ENCODE peak calls at places on chromosomes 13 and 19, in five cellular contexts. I, D, U, T and J are unnamed samples.

GRCh38 chr19:7986321-7987083 is 18.9 kb downstream of the ELAVL1 start:
- DNase-seq in I (no peak), U (peak), D (no peak), T (no peak), J (no peak)

GRCh38 chr19:6372594-6373095 is at the start of gene ALKBH7:
- DNase-seq in U (peak), I (peak), T (peak), D (peak), J (peak)

GRCh38 chr13:75405976-75406703 is 75.8 kb downstream of the TBC1D4 start:
- DNase-seq in U (peak), D (no peak), T (no peak), I (no peak), J (no peak)

GRCh38 chr19:3132971-3133792 is 2.7 kb upstream of the GNA15 start:
- DNase-seq in U (peak), T (no peak), I (peak), D (peak), J (peak)

GRCh38 chr13:30881191-30881651 is 24.9 kb upstream of the MEDAG start:
- DNase-seq in I (no peak), D (no peak), T (no peak), U (no peak), J (no peak)

GRCh38 chr13:84393981-84394625 is 511.8 kb upstream of the SLITRK1 start:
- DNase-seq in I (no peak), T (no peak), D (no peak), U (no peak), J (no peak)

GRCh38 chr13:92829930-92830329 is 396.7 kb upstream of the GPC6 start:
- DNase-seq in U (no peak), T (no peak), I (no peak), D (no peak), J (no peak)

GRCh38 chr19:4971424-4971793 is 2.5 kb downstream of the KDM4B start:
- DNase-seq in T (peak), U (peak), I (no peak), D (no peak), J (peak)

GRCh38 chr19:48474084-48474592 is 5.0 kb downstream of the CYTH2 start:
- DNase-seq in I (no peak), U (no peak), D (no peak), T (no peak), J (no peak)

GRCh38 chr13:37599509-37599908 is 941 bp upstream of the POSTN start:
- DNase-seq in I (no peak), U (peak), T (no peak), D (no peak), J (no peak)

GRCh38 chr13:75752848-75753247 is 116.7 kb downstream of the LMO7 start:
- DNase-seq in U (no peak), T (no peak), I (no peak), D (no peak), J (no peak)

GRCh38 chr13:112670864-112671263 is 19.0 kb upstream of the ATP11A start:
- DNase-seq in U (no peak), T (no peak), D (no peak), I (no peak), J (no peak)

GRCh38 chr19:54418030-54418929 is 3.0 kb downstream of the TTYH1 start:
- DNase-seq in U (peak), D (no peak), T (no peak), I (no peak), J (peak)

GRCh38 chr13:94343243-94343585 is 136.3 kb downstream of the DCT start:
- DNase-seq in D (no peak), I (no peak), U (no peak), T (no peak), J (no peak)

GRCh38 chr19:2524840-2525723 is 49.2 kb downstream of the GADD45B start:
- DNase-seq in D (no peak), U (peak), I (no peak), T (peak), J (no peak)

GRCh38 chr13:37134411-37135041 is 29.1 kb upstream of the CSNK1A1L start:
- DNase-seq in U (peak), D (no peak), T (no peak), I (no peak), J (no peak)

GRCh38 chr19:4981681-4981958 is 12.7 kb downstream of the KDM4B start:
- DNase-seq in U (no peak), I (no peak), D (no peak), T (no peak), J (no peak)

GRCh38 chr19:30419581-30420180 is 47.5 kb downstream of the ZNF536 start:
- DNase-seq in T (no peak), I (no peak), D (no peak), U (no peak), J (no peak)

GRCh38 chr13:79245937-79246574 is 160.0 kb downstream of the RBM26 start:
- DNase-seq in D (no peak), U (no peak), T (no peak), I (no peak), J (no peak)

GRCh38 chr19:31314849-31315620 is 34.2 kb downstream of the TSHZ3 start:
- DNase-seq in D (no peak), I (no peak), T (no peak), U (no peak), J (no peak)

GRCh38 chr19:28406237-28406596 is 806.7 kb downstream of the UQCRFS1 start:
- DNase-seq in T (no peak), U (peak), D (no peak), I (no peak), J (no peak)

GRCh38 chr19:8445488-8446001 is 770 bp downstream of the HNRNPM start:
- DNase-seq in I (peak), U (peak), D (peak), T (peak), J (no peak)

GRCh38 chr19:7994114-7994513 is 11.3 kb downstream of the ELAVL1 start:
- DNase-seq in T (no peak), U (no peak), D (no peak), I (no peak), J (no peak)

GRCh38 chr19:5126498-5127223 is 157.7 kb downstream of the KDM4B start:
- DNase-seq in U (no peak), D (no peak), I (no peak), T (no peak), J (no peak)

GRCh38 chr19:18999016-18999758 is 34.1 kb downstream of the SUGP2 start:
- DNase-seq in I (no peak), D (no peak), T (no peak), U (peak), J (no peak)

GRCh38 chr19:36679455-36679854 is 8.0 kb upstream of the ZNF567 start:
- DNase-seq in T (no peak), U (no peak), D (no peak), I (no peak), J (no peak)

GRCh38 chr19:53328967-53329366 is 4.6 kb upstream of the ZNF845 start:
- DNase-seq in D (no peak), I (no peak), T (no peak), U (peak), J (no peak)

GRCh38 chr19:8451885-8452284 is 7.1 kb downstream of the HNRNPM start:
- DNase-seq in U (peak), D (no peak), I (no peak), T (no peak), J (no peak)